ENCODE peak calls at places on chromosomes 5 and 9, in seven cellular contexts. G, C, S, R, J, D and A are unnamed samples.

GRCh38 chr5:6540111-6540830 is 91.6 kb downstream of the UBE2QL1 start:
- DNase-seq in G (no peak), C (no peak), S (no peak), R (no peak), J (no peak), D (no peak), A (no peak)

GRCh38 chr5:61167382-61167781 is 5.1 kb upstream of the SMIM15 start:
- DNase-seq in G (no peak), C (peak), S (no peak), R (no peak), J (no peak), D (no peak), A (no peak)

GRCh38 chr9:16062542-16063240 is 509.8 kb downstream of the CCDC171 start:
- DNase-seq in G (no peak), C (no peak), S (no peak), R (no peak), J (no peak), D (no peak), A (peak)

GRCh38 chr5:114467729-114468128 is 105.9 kb downstream of the KCNN2 start:
- DNase-seq in G (no peak), C (no peak), S (no peak), R (no peak), J (no peak), D (no peak), A (no peak)

GRCh38 chr5:132136906-132137305 is 63.3 kb downstream of the CSF2 start:
- DNase-seq in G (no peak), C (no peak), S (no peak), R (no peak), J (no peak), D (no peak), A (no peak)

GRCh38 chr9:98775831-98776441 is 20.4 kb downstream of the ANKS6 start:
- DNase-seq in G (no peak), C (peak), S (no peak), R (no peak), J (no peak), D (no peak), A (no peak)

GRCh38 chr9:77011973-77012817 is 7.3 kb upstream of the FOXB2 start:
- DNase-seq in G (peak), C (peak), S (no peak), R (no peak), J (peak), D (no peak), A (no peak)

GRCh38 chr5:95822038-95822407 is 503 bp downstream of the GLRX start:
- DNase-seq in G (no peak), C (peak), S (peak), R (peak), J (peak), D (peak), A (no peak)

GRCh38 chr9:85377751-85378289 is 363.9 kb downstream of the AGTPBP1 start:
- DNase-seq in G (no peak), C (no peak), S (no peak), R (no peak), J (no peak), D (no peak), A (no peak)

GRCh38 chr5:113578091-113578490 is 64.6 kb downstream of the YTHDC2 start:
- DNase-seq in G (no peak), C (no peak), S (no peak), R (no peak), J (no peak), D (no peak), A (no peak)

GRCh38 chr9:92404437-92404836 is at the start of gene OGN:
- DNase-seq in G (no peak), C (no peak), S (no peak), R (no peak), J (no peak), D (no peak), A (no peak)

GRCh38 chr5:91636351-91636750 is 253.2 kb upstream of the ARRDC3 start:
- DNase-seq in G (no peak), C (no peak), S (no peak), R (no peak), J (no peak), D (no peak), A (no peak)

GRCh38 chr9:1231998-1232919 is 182.1 kb downstream of the DMRT2 start:
- DNase-seq in G (peak), C (peak), S (no peak), R (peak), J (no peak), D (peak), A (no peak)

GRCh38 chr9:26723486-26723885 is 169.1 kb downstream of the CAAP1 start:
- DNase-seq in G (no peak), C (peak), S (no peak), R (no peak), J (no peak), D (no peak), A (peak)

GRCh38 chr5:144467795-144468194 is 297.1 kb downstream of the KCTD16 start:
- DNase-seq in G (no peak), C (peak), S (no peak), R (no peak), J (no peak), D (no peak), A (no peak)

GRCh38 chr9:121498150-121498486 is 1.5 kb downstream of the GGTA1 start:
- DNase-seq in G (no peak), C (peak), S (no peak), R (no peak), J (no peak), D (no peak), A (no peak)

GRCh38 chr5:27241564-27242257 is 203.3 kb upstream of the CDH9 start:
- DNase-seq in G (no peak), C (no peak), S (no peak), R (no peak), J (no peak), D (no peak), A (no peak)

GRCh38 chr5:115671939-115672338 is 46.1 kb upstream of the TMED7 start:
- DNase-seq in G (no peak), C (no peak), S (no peak), R (no peak), J (no peak), D (no peak), A (no peak)

GRCh38 chr5:119578937-119579336 is 50.4 kb upstream of the FAM170A start:
- DNase-seq in G (no peak), C (peak), S (no peak), R (no peak), J (no peak), D (no peak), A (no peak)

GRCh38 chr9:134993416-134993815 is 75.7 kb upstream of the FCN1 start:
- DNase-seq in G (peak), C (no peak), S (no peak), R (no peak), J (no peak), D (peak), A (no peak)

GRCh38 chr5:112965733-112966306 is 10.8 kb upstream of the DCP2 start:
- DNase-seq in G (no peak), C (no peak), S (no peak), R (no peak), J (no peak), D (no peak), A (no peak)

GRCh38 chr5:138968601-138969000 is 93.5 kb upstream of the LRRTM2 start:
- DNase-seq in G (no peak), C (no peak), S (no peak), R (no peak), J (no peak), D (no peak), A (peak)

GRCh38 chr5:34563951-34564705 is 92.0 kb upstream of the RAI14 start:
- DNase-seq in G (no peak), C (peak), S (no peak), R (no peak), J (no peak), D (peak), A (no peak)

GRCh38 chr9:89983411-89983810 is 378.6 kb downstream of the GADD45G start:
- DNase-seq in G (no peak), C (no peak), S (no peak), R (no peak), J (no peak), D (no peak), A (no peak)

GRCh38 chr9:70484232-70485130 is 70.0 kb upstream of the KLF9 start:
- DNase-seq in G (no peak), C (peak), S (no peak), R (peak), J (no peak), D (no peak), A (no peak)

GRCh38 chr5:18465833-18466681 is 831.8 kb downstream of the TAF11L14 start:
- DNase-seq in G (no peak), C (peak), S (no peak), R (no peak), J (no peak), D (no peak), A (no peak)

GRCh38 chr9:38362912-38363588 is 29.5 kb upstream of the ALDH1B1 start:
- DNase-seq in G (no peak), C (peak), S (peak), R (no peak), J (peak), D (no peak), A (no peak)

GRCh38 chr9:78365979-78366697 is 69.2 kb downstream of the PSAT1 start:
- DNase-seq in G (no peak), C (no peak), S (no peak), R (no peak), J (no peak), D (no peak), A (no peak)

GRCh38 chr9:134707731-134708671 is 66.4 kb downstream of the COL5A1 start:
- DNase-seq in G (no peak), C (no peak), S (no peak), R (no peak), J (peak), D (peak), A (no peak)

GRCh38 chr9:132742821-132743311 is 72.6 kb downstream of the GTF3C4 start:
- DNase-seq in G (no peak), C (no peak), S (no peak), R (no peak), J (no peak), D (no peak), A (no peak)

GRCh38 chr5:180831139-180832080 is 28.8 kb upstream of the MGAT1 start:
- DNase-seq in G (peak), C (peak), S (no peak), R (peak), J (peak), D (peak), A (peak)

GRCh38 chr9:82532504-82532903 is 530.4 kb downstream of the RASEF start:
- DNase-seq in G (no peak), C (no peak), S (no peak), R (no peak), J (no peak), D (no peak), A (no peak)

GRCh38 chr9:6441269-6441668 is 28.3 kb downstream of the UHRF2 start:
- DNase-seq in G (no peak), C (no peak), S (no peak), R (no peak), J (no peak), D (no peak), A (no peak)

GRCh38 chr5:61919920-61920319 is 386.1 kb upstream of the KIF2A start:
- DNase-seq in G (no peak), C (peak), S (no peak), R (no peak), J (no peak), D (no peak), A (peak)

GRCh38 chr5:165497707-165498106 is 1992.3 kb downstream of the MAT2B start:
- DNase-seq in G (no peak), C (peak), S (no peak), R (no peak), J (no peak), D (no peak), A (no peak)

GRCh38 chr9:97529363-97530076 is 28.1 kb downstream of the TMOD1 start:
- DNase-seq in G (no peak), C (no peak), S (no peak), R (peak), J (no peak), D (no peak), A (no peak)

GRCh38 chr9:97526895-97527575 is 25.6 kb downstream of the TMOD1 start:
- DNase-seq in G (no peak), C (no peak), S (no peak), R (no peak), J (no peak), D (no peak), A (no peak)

GRCh38 chr9:97528529-97529230 is 27.2 kb downstream of the TMOD1 start:
- DNase-seq in G (no peak), C (no peak), S (no peak), R (no peak), J (no peak), D (no peak), A (no peak)

GRCh38 chr9:97525451-97525850 is 24.0 kb downstream of the TMOD1 start:
- DNase-seq in G (no peak), C (no peak), S (no peak), R (no peak), J (no peak), D (no peak), A (no peak)

DNA sequence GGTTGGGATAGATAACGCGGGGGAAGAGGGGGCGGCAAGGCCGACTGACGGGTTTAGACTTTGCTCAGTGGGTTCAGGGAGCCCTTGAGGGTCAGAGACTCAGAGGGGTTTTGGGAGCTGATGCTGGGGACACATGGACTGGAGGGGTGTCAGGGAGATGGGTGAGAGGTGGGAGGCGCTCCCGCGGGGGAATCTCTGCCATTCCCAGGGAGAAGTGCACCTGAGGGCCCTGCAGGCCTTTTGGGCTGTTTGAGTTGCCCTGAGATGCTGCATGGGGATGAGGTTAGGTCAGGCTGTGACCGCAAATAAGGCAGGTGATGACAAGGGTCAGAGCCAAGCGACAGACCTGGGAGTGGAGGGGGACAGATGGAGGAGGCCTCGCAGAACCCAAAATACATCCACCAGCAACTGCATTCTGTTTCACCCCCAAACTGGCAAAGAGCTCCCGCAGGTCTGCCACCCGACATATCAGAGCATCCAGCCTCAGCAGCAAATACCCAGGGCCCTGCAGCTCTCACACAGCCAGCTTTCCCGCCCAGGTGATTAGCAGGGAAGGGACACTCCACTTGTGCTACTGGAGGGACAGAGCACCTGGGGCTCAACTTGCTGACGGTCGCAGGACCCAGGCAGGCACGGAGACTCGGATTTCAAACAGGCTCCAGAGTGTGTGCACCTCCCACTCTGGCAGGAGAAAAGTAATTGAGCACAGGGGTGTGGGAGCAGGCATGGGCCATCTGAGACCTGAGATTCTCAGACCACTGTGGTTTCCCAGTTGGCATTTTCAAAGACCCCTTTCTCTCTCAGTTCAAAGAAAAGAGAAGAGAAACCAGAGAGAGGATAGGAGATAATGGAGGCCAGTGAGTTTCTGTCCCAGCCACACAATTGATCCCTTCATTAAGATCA is 26.4 kb downstream of the TMOD1 start:
- DNase-seq in G (no peak), C (no peak), S (no peak), R (no peak), J (no peak), D (no peak), A (no peak)
- H3K27ac ChIP-seq in G (peak), C (no peak), S (peak), R (peak), J (no peak), D (no peak), A (no peak)

GRCh38 chr9:126166291-126166690 is 160.3 kb upstream of the MVB12B start:
- DNase-seq in G (no peak), C (no peak), S (no peak), R (no peak), J (no peak), D (no peak), A (no peak)

GRCh38 chr9:126162611-126163381 is 163.8 kb upstream of the MVB12B start:
- DNase-seq in G (no peak), C (no peak), S (no peak), R (no peak), J (peak), D (peak), A (no peak)

GRCh38 chr9:126166866-126167265 is 159.8 kb upstream of the MVB12B start:
- DNase-seq in G (no peak), C (no peak), S (no peak), R (no peak), J (no peak), D (no peak), A (no peak)

GRCh38 chr9:126165755-126166154 is 160.9 kb upstream of the MVB12B start:
- DNase-seq in G (no peak), C (no peak), S (no peak), R (no peak), J (no peak), D (no peak), A (no peak)

GRCh38 chr9:126164796-126165525 is 161.7 kb upstream of the MVB12B start:
- DNase-seq in G (no peak), C (no peak), S (no peak), R (no peak), J (peak), D (peak), A (no peak)
- H3K27ac ChIP-seq in G (no peak), C (no peak), S (no peak), R (no peak), J (no peak), D (no peak), A (no peak)

GRCh38 chr5:158430166-158430828 is 571.4 kb upstream of the CLINT1 start:
- DNase-seq in G (no peak), C (no peak), S (no peak), R (no peak), J (no peak), D (no peak), A (no peak)

GRCh38 chr5:158429564-158429963 is 570.6 kb upstream of the CLINT1 start:
- DNase-seq in G (no peak), C (no peak), S (no peak), R (no peak), J (no peak), D (no peak), A (no peak)

GRCh38 chr5:158433634-158434033 is 574.7 kb upstream of the CLINT1 start:
- DNase-seq in G (no peak), C (no peak), S (no peak), R (no peak), J (no peak), D (no peak), A (no peak)

GRCh38 chr5:158434749-158435148 is 575.8 kb upstream of the CLINT1 start:
- DNase-seq in G (no peak), C (no peak), S (no peak), R (no peak), J (no peak), D (no peak), A (no peak)

DNA sequence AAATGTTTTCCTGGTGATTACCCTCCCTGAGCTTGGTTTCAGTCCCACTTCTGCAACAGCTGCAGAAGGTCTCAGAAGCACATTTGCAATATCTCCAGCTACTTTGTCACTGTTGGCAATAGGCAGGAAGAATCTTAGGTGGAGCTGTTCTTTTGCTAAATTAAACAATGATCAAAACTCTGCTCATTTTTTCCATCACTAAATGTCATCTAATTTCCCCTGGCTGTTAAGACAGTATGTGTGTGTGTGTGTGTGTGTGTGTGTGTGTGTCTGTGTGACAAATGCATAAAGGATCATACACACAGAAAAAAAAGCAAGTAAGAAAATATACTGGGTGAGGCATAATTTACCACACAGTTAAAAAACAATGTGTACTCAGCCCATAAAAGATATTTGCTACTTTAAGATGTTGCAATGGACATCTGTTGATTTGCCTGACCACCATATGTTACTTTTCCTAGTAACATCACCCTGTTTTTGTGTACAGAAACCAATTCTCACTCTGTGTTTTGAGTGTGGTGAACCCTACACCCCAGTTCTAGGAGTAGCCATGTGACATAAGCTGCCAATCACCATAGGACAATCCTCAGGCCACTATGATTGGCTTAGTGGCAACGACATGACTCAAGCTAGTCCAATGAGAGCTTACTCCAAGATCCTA is 572.6 kb upstream of the CLINT1 start:
- DNase-seq in G (no peak), C (no peak), S (no peak), R (peak), J (no peak), D (no peak), A (no peak)
- H3K27ac ChIP-seq in G (peak), C (no peak), S (peak), R (peak), J (no peak), D (no peak), A (no peak)

GRCh38 chr5:172887735-172888134 is 53.7 kb downstream of the ERGIC1 start:
- DNase-seq in G (no peak), C (no peak), S (no peak), R (peak), J (no peak), D (no peak), A (no peak)
- H3K27ac ChIP-seq in G (peak), C (peak), S (peak), R (peak), J (peak), D (peak), A (peak)

GRCh38 chr9:23162789-23163188 is 663.3 kb downstream of the ELAVL2 start:
- DNase-seq in G (no peak), C (no peak), S (no peak), R (no peak), J (no peak), D (no peak), A (no peak)
- H3K27ac ChIP-seq in G (no peak), C (no peak), S (no peak), R (no peak), J (no peak), D (no peak), A (no peak)

GRCh38 chr5:439181-439580 is 3.8 kb upstream of the EXOC3 start:
- DNase-seq in G (no peak), C (no peak), S (no peak), R (peak), J (no peak), D (no peak), A (no peak)
- H3K27ac ChIP-seq in G (no peak), C (no peak), S (no peak), R (no peak), J (no peak), D (no peak), A (no peak)

GRCh38 chr9:136244116-136244775 is 1.4 kb downstream of the QSOX2 start:
- DNase-seq in G (no peak), C (no peak), S (no peak), R (no peak), J (no peak), D (no peak), A (no peak)
- H3K27ac ChIP-seq in G (no peak), C (no peak), S (no peak), R (no peak), J (no peak), D (no peak), A (no peak)

GRCh38 chr9:118577121-118577520 is 792.1 kb downstream of the BRINP1 start:
- DNase-seq in G (no peak), C (no peak), S (no peak), R (no peak), J (no peak), D (no peak), A (no peak)
- H3K27ac ChIP-seq in G (no peak), C (no peak), S (no peak), R (no peak), J (no peak), D (no peak), A (peak)

GRCh38 chr5:41638685-41639084 is 128.3 kb upstream of the PLCXD3 start:
- DNase-seq in G (no peak), C (no peak), S (no peak), R (no peak), J (no peak), D (no peak), A (no peak)

GRCh38 chr5:41641621-41642020 is 131.2 kb upstream of the PLCXD3 start:
- DNase-seq in G (no peak), C (no peak), S (no peak), R (no peak), J (no peak), D (no peak), A (no peak)

GRCh38 chr5:41636605-41637004 is 126.2 kb upstream of the PLCXD3 start:
- DNase-seq in G (no peak), C (no peak), S (no peak), R (no peak), J (no peak), D (no peak), A (no peak)

GRCh38 chr5:41637424-41637823 is 127.0 kb upstream of the PLCXD3 start:
- DNase-seq in G (no peak), C (no peak), S (no peak), R (no peak), J (peak), D (peak), A (no peak)

GRCh38 chr5:41637869-41638268 is 127.5 kb upstream of the PLCXD3 start:
- DNase-seq in G (no peak), C (no peak), S (no peak), R (no peak), J (no peak), D (no peak), A (no peak)
- H3K27ac ChIP-seq in G (no peak), C (no peak), S (no peak), R (no peak), J (no peak), D (no peak), A (no peak)